ENCODE peak calls at places on chromosomes 16 and 17, in nine cellular contexts. R is tibial artery, B is endothelial cell of umbilical vein, D is MM.1S, W is H9, Y is Panc1, Q is fibroblast of lung, S is aorta, G is lung. X is an unnamed sample.
A peak's percentile ranks its signal among the peaks of the same experiment; 100 is the strongest.

GRCh38 chr16:22874394-22874793 is 60.4 kb downstream of the HS3ST2 start:
- DNase-seq in R (no peak), B (no peak), D (no peak), W (no peak), Y (no peak), Q (no peak), S (no peak), G (no peak), X (peak; percentile 18)

GRCh38 chr17:55743103-55743679 is 7.7 kb upstream of the PCTP start:
- DNase-seq in R (no peak), B (peak; percentile 45), D (no peak), W (no peak), Y (no peak), Q (no peak), S (no peak), G (peak; percentile 49), X (peak; percentile 25)

GRCh38 chr16:88558457-88559442 is 11.5 kb upstream of the ZC3H18 start:
- DNase-seq in R (no peak), B (peak; percentile 49), D (no peak), W (peak; percentile 65), Y (no peak), Q (peak; percentile 74), S (peak; percentile 69), G (peak; percentile 59), X (peak; percentile 80)

GRCh38 chr16:2719328-2720062 is 529 bp downstream of the PRSS27 start:
- DNase-seq in R (peak; percentile 55), B (no peak), D (no peak), W (no peak), Y (no peak), Q (no peak), S (no peak), G (peak; percentile 50), X (peak; percentile 9)

GRCh38 chr16:9256196-9256595 is 164.8 kb downstream of the HAPSTR1 start:
- DNase-seq in R (no peak), B (peak; percentile 3), D (peak; percentile 56), W (peak; percentile 85), Y (no peak), Q (no peak), S (no peak), G (no peak), X (peak; percentile 38)

GRCh38 chr17:81479672-81480071 is 32.9 kb downstream of the ACTG1 start:
- DNase-seq in R (no peak), B (no peak), D (no peak), W (no peak), Y (no peak), Q (no peak), S (no peak), G (no peak), X (no peak)

GRCh38 chr16:87955302-87956168 is 4.3 kb downstream of the BANP start:
- DNase-seq in R (no peak), B (no peak), D (no peak), W (no peak), Y (no peak), Q (no peak), S (no peak), G (no peak), X (no peak)

GRCh38 chr17:60817187-60817586 is 139.5 kb downstream of the BCAS3 start:
- DNase-seq in R (no peak), B (no peak), D (no peak), W (no peak), Y (no peak), Q (peak; percentile 96), S (no peak), G (no peak), X (no peak)

GRCh38 chr17:17120294-17120693 is 78.0 kb downstream of the MPRIP start:
- DNase-seq in R (no peak), B (no peak), D (no peak), W (no peak), Y (no peak), Q (no peak), S (no peak), G (no peak), X (no peak)

GRCh38 chr17:1928976-1929375 is 96.2 kb downstream of the RTN4RL1 start:
- DNase-seq in R (no peak), B (no peak), D (no peak), W (no peak), Y (no peak), Q (no peak), S (no peak), G (no peak), X (peak; percentile 32)

GRCh38 chr16:63174801-63175200 is 1138.6 kb upstream of the CDH8 start:
- DNase-seq in R (no peak), B (no peak), D (no peak), W (no peak), Y (no peak), Q (no peak), S (no peak), G (no peak), X (no peak)

GRCh38 chr16:69787883-69788282 is 25.8 kb downstream of the WWP2 start:
- DNase-seq in R (no peak), B (no peak), D (no peak), W (no peak), Y (no peak), Q (no peak), S (no peak), G (no peak), X (no peak)

GRCh38 chr17:51997723-51998122 is 160.8 kb downstream of the CA10 start:
- DNase-seq in R (no peak), B (no peak), D (no peak), W (no peak), Y (no peak), Q (no peak), S (no peak), G (no peak), X (no peak)

GRCh38 chr16:58036943-58037342 is 11.4 kb downstream of the MMP15 start:
- DNase-seq in R (no peak), B (no peak), D (no peak), W (no peak), Y (no peak), Q (no peak), S (no peak), G (no peak), X (no peak)

GRCh38 chr16:58034128-58034685 is 8.7 kb downstream of the MMP15 start:
- DNase-seq in R (no peak), B (no peak), D (no peak), W (no peak), Y (no peak), Q (no peak), S (no peak), G (no peak), X (no peak)

GRCh38 chr16:58034786-58035185 is 9.2 kb downstream of the MMP15 start:
- DNase-seq in R (no peak), B (no peak), D (no peak), W (no peak), Y (no peak), Q (no peak), S (no peak), G (no peak), X (no peak)

GRCh38 chr16:58037365-58038057 is 12.0 kb downstream of the MMP15 start:
- DNase-seq in R (no peak), B (no peak), D (no peak), W (no peak), Y (no peak), Q (no peak), S (no peak), G (no peak), X (no peak)

DNA sequence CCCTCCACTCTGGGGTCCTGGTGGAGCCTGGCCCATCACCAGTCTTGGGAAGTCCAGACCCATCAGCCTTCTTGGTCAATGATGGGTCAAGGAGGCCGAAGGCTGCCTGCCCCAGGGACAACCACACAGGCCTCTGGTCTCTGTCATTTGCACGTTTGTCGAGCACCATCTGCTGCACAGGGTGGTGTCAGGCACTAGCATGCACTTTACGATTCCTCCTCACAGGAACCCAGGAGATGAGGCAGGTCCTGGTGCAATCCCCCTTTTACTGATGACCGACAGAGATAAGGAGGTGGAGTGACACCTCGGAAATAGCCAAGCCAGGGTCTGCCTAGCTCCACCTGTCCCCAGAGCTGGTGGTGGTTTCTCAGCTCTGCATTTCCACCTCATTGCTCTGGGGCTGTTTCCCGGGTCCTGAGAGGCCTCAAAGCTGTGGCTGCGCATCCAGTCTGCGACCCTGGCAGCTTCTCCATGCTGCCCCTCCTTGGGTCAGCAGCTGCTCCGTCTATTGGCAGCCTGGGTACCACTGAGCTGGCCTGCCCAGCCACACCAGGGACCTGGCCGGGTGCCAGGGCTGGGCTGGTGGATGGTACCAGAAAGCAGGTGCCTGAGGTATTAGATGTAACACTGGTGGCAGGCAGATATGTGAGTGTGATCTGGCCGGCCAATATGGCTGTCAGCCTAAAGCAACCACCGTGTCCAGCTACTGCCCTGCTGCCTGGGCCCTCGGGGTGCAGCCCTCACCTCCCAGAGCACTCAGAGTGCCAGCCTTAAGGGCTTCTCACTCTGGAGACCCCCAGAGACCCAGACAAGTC is 10.0 kb downstream of the MMP15 start:
- DNase-seq in R (no peak), B (no peak), D (no peak), W (no peak), Y (no peak), Q (no peak), S (no peak), G (no peak), X (peak; percentile 52)
- H3K4me1 ChIP-seq in R (no peaks in the 10 kb centered on the region), B (no peaks in the 10 kb centered on the region), D (no peaks in the 10 kb centered on the region), W (no peaks in the 10 kb centered on the region), Y (no peaks in the 10 kb centered on the region), Q (no peaks in the 10 kb centered on the region), S (no peaks in the 10 kb centered on the region), G (peaks cover 24% of the 10 kb centered on the region), X (peaks cover 26% of the 10 kb centered on the region)

GRCh38 chr16:724188-725040 is 1.8 kb downstream of the CCDC78 start:
- DNase-seq in R (no peak), B (no peak), D (no peak), W (no peak), Y (no peak), Q (no peak), S (no peak), G (no peak), X (no peak)
- H3K4me1 ChIP-seq in R (no peaks in the 10 kb centered on the region), B (peaks cover 27% of the 10 kb centered on the region), D (peaks cover 9% of the 10 kb centered on the region), W (no peaks in the 10 kb centered on the region), Y (peaks cover 18% of the 10 kb centered on the region), Q (peaks cover 6% of the 10 kb centered on the region), S (no peaks in the 10 kb centered on the region), G (peaks cover 22% of the 10 kb centered on the region), X (peaks cover 12% of the 10 kb centered on the region)

GRCh38 chr17:50542795-50543774 is 3.9 kb upstream of the SPATA20 start:
- DNase-seq in R (no peak), B (no peak), D (no peak), W (no peak), Y (no peak), Q (no peak), S (no peak), G (peak; percentile 66), X (no peak)
- H3K4me1 ChIP-seq in R (peaks cover 7% of the 10 kb centered on the region), B (peaks cover 17% of the 10 kb centered on the region), D (peaks cover 17% of the 10 kb centered on the region), W (peaks cover 2% of the 10 kb centered on the region), Y (peaks cover 49% of the 10 kb centered on the region), Q (peaks cover 11% of the 10 kb centered on the region), S (no peaks in the 10 kb centered on the region), G (peaks cover 13% of the 10 kb centered on the region), X (peaks cover 8% of the 10 kb centered on the region)

GRCh38 chr17:7889166-7889584 is 586 bp downstream of the CHD3 start:
- DNase-seq in R (peak; percentile 99), B (peak; percentile 93), D (no peak), W (peak; percentile 71), Y (no peak), Q (peak; percentile 97), S (peak; percentile 98), G (peak; percentile 98), X (peak; percentile 95)
- H3K4me1 ChIP-seq in R (peaks cover 15% of the 10 kb centered on the region), B (peaks cover 28% of the 10 kb centered on the region), D (peaks cover 16% of the 10 kb centered on the region), W (no peaks in the 10 kb centered on the region), Y (peaks cover 19% of the 10 kb centered on the region), Q (peaks cover 12% of the 10 kb centered on the region), S (peaks cover 3% of the 10 kb centered on the region), G (peaks cover 17% of the 10 kb centered on the region), X (no peaks in the 10 kb centered on the region)

DNA sequence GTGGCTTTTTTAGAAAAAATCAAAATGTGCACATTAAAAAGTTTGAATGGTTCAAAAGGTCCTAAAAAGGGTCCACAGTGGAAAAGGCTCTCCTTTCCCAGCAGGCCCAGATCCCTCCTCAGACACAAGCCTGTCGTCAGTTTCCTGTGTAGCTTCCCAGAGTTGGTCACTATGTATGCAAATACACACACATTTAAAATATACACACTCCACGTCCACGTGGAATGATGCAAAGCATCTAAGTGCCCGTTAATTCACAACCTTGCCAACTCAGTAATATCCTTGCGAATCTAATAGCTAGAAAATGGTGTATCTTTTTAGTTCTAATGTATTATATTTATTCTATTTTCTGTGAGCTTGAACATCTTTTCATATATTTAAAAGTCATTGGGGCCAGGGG is 17.7 kb downstream of the NLRC5 start:
- DNase-seq in R (no peak), B (no peak), D (no peak), W (no peak), Y (no peak), Q (no peak), S (no peak), G (no peak), X (no peak)
- H3K4me1 ChIP-seq in R (no peaks in the 10 kb centered on the region), B (no peaks in the 10 kb centered on the region), D (no peaks in the 10 kb centered on the region), W (peaks cover 3% of the 10 kb centered on the region), Y (no peaks in the 10 kb centered on the region), Q (peaks cover 3% of the 10 kb centered on the region), S (no peaks in the 10 kb centered on the region), G (peaks cover 3% of the 10 kb centered on the region), X (no peaks in the 10 kb centered on the region)